ENCODE peak calls at places on chromosomes 16 and 17, in ten cellular contexts. One of them, this sample, is unnamed. For H3K9me3, the result is how much of the 10 kb centered on the place peaks cover.

GRCh38 chr16:10880609-10881452 is 3.8 kb downstream of the CIITA start:
- DNase-seq in CD4-positive, CD25-positive, alpha-beta regulatory T cell: no peak
- DNase-seq in pancreas: no peak
- DNase-seq in sigmoid colon: peak
- DNase-seq in thyroid gland: no peak
- DNase-seq in gastrocnemius medialis: no peak
- DNase-seq in OCI-LY7: no peak
- DNase-seq in MM.1S: peak
- DNase-seq in transverse colon: no peak
- DNase-seq in prostate gland: no peak
- DNase-seq in this sample: no peak

GRCh38 chr16:68695575-68695974 is 41.5 kb upstream of the CDH1 start:
- DNase-seq in sigmoid colon: no peak
- DNase-seq in MM.1S: no peak
- DNase-seq in CD4-positive, CD25-positive, alpha-beta regulatory T cell: no peak
- DNase-seq in OCI-LY7: no peak
- DNase-seq in gastrocnemius medialis: no peak
- DNase-seq in thyroid gland: no peak
- DNase-seq in transverse colon: no peak
- DNase-seq in pancreas: no peak
- DNase-seq in prostate gland: no peak
- DNase-seq in this sample: no peak

GRCh38 chr17:1067282-1067956 is 70.5 kb downstream of the TIMM22 start:
- DNase-seq in MM.1S: no peak
- DNase-seq in gastrocnemius medialis: no peak
- DNase-seq in thyroid gland: no peak
- DNase-seq in prostate gland: no peak
- DNase-seq in pancreas: no peak
- DNase-seq in transverse colon: no peak
- DNase-seq in sigmoid colon: no peak
- DNase-seq in OCI-LY7: no peak
- DNase-seq in CD4-positive, CD25-positive, alpha-beta regulatory T cell: no peak
- DNase-seq in this sample: no peak

GRCh38 chr17:74750327-74751069 is 2.1 kb downstream of the NHERF1 start:
- DNase-seq in transverse colon: peak
- DNase-seq in sigmoid colon: no peak
- DNase-seq in OCI-LY7: no peak
- DNase-seq in pancreas: peak
- DNase-seq in gastrocnemius medialis: no peak
- DNase-seq in CD4-positive, CD25-positive, alpha-beta regulatory T cell: no peak
- DNase-seq in prostate gland: no peak
- DNase-seq in MM.1S: no peak
- DNase-seq in thyroid gland: peak
- DNase-seq in this sample: no peak

GRCh38 chr17:6098050-6098449 is 27.9 kb downstream of the WSCD1 start:
- DNase-seq in CD4-positive, CD25-positive, alpha-beta regulatory T cell: no peak
- DNase-seq in gastrocnemius medialis: no peak
- DNase-seq in pancreas: no peak
- DNase-seq in thyroid gland: no peak
- DNase-seq in prostate gland: no peak
- DNase-seq in MM.1S: no peak
- DNase-seq in OCI-LY7: no peak
- DNase-seq in transverse colon: no peak
- DNase-seq in sigmoid colon: peak
- DNase-seq in this sample: no peak

GRCh38 chr16:4109250-4109736 is 6.9 kb downstream of the ADCY9 start:
- DNase-seq in thyroid gland: no peak
- DNase-seq in transverse colon: no peak
- DNase-seq in prostate gland: no peak
- DNase-seq in pancreas: no peak
- DNase-seq in CD4-positive, CD25-positive, alpha-beta regulatory T cell: no peak
- DNase-seq in MM.1S: no peak
- DNase-seq in OCI-LY7: no peak
- DNase-seq in gastrocnemius medialis: no peak
- DNase-seq in sigmoid colon: no peak
- DNase-seq in this sample: no peak

GRCh38 chr16:11581677-11582076 is 5.0 kb downstream of the LITAF start:
- DNase-seq in OCI-LY7: no peak
- DNase-seq in MM.1S: peak
- DNase-seq in sigmoid colon: no peak
- DNase-seq in CD4-positive, CD25-positive, alpha-beta regulatory T cell: no peak
- DNase-seq in prostate gland: no peak
- DNase-seq in thyroid gland: no peak
- DNase-seq in gastrocnemius medialis: no peak
- DNase-seq in transverse colon: no peak
- DNase-seq in pancreas: no peak
- DNase-seq in this sample: no peak

GRCh38 chr17:1532836-1533602 is 16.6 kb upstream of the INPP5K start:
- DNase-seq in sigmoid colon: no peak
- DNase-seq in prostate gland: no peak
- DNase-seq in MM.1S: no peak
- DNase-seq in thyroid gland: no peak
- DNase-seq in pancreas: no peak
- DNase-seq in OCI-LY7: peak
- DNase-seq in transverse colon: no peak
- DNase-seq in gastrocnemius medialis: no peak
- DNase-seq in CD4-positive, CD25-positive, alpha-beta regulatory T cell: peak
- DNase-seq in this sample: no peak

GRCh38 chr16:80718480-80719220 is 85.7 kb downstream of the CDYL2 start:
- DNase-seq in prostate gland: peak
- DNase-seq in MM.1S: no peak
- DNase-seq in sigmoid colon: no peak
- DNase-seq in pancreas: peak
- DNase-seq in thyroid gland: peak
- DNase-seq in OCI-LY7: no peak
- DNase-seq in CD4-positive, CD25-positive, alpha-beta regulatory T cell: no peak
- DNase-seq in gastrocnemius medialis: no peak
- DNase-seq in transverse colon: no peak
- DNase-seq in this sample: no peak

DNA sequence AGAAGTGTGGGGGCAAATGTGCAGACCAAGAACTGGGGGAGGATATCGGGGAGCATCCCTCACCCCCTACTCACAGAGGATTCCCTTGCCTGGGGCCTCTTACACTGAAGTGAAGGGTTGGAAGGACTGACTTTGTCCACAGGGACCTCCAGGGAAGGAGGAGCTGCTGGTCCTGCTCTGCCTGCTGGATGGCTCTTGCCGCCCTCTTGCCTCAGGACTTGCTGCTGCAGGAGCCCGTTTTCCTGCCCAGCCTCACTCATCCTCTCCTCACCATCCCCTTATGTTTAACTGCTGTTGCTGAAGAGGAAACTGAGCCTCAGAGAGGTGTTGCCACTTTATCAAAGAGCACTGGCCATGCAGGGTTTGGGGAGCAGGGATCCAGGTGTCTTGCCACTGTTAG is 3.7 kb upstream of the C17orf113 start:
- DNase-seq in gastrocnemius medialis: no peak
- DNase-seq in prostate gland: no peak
- DNase-seq in thyroid gland: no peak
- DNase-seq in MM.1S: no peak
- DNase-seq in transverse colon: no peak
- DNase-seq in pancreas: no peak
- DNase-seq in CD4-positive, CD25-positive, alpha-beta regulatory T cell: no peak
- DNase-seq in sigmoid colon: no peak
- DNase-seq in OCI-LY7: no peak
- DNase-seq in this sample: no peak
- H3K4me3 ChIP-seq in gastrocnemius medialis: no peak
- H3K4me3 ChIP-seq in prostate gland: no peak
- H3K4me3 ChIP-seq in thyroid gland: no peak
- H3K4me3 ChIP-seq in MM.1S: no peak
- H3K4me3 ChIP-seq in transverse colon: no peak
- H3K4me3 ChIP-seq in pancreas: no peak
- H3K4me3 ChIP-seq in CD4-positive, CD25-positive, alpha-beta regulatory T cell: no peak
- H3K4me3 ChIP-seq in sigmoid colon: no peak
- H3K4me3 ChIP-seq in OCI-LY7: no peak
- H3K4me3 ChIP-seq in this sample: no peak

GRCh38 chr17:50096758-50097157 is 1.6 kb downstream of the PDK2 start:
- DNase-seq in MM.1S: no peak
- DNase-seq in thyroid gland: no peak
- DNase-seq in prostate gland: no peak
- DNase-seq in OCI-LY7: no peak
- DNase-seq in CD4-positive, CD25-positive, alpha-beta regulatory T cell: no peak
- DNase-seq in gastrocnemius medialis: no peak
- DNase-seq in pancreas: no peak
- DNase-seq in sigmoid colon: no peak
- DNase-seq in transverse colon: no peak
- DNase-seq in this sample: no peak
- H3K27ac ChIP-seq in MM.1S: no peak
- H3K27ac ChIP-seq in thyroid gland: peak
- H3K27ac ChIP-seq in prostate gland: no peak
- H3K27ac ChIP-seq in OCI-LY7: no peak
- H3K27ac ChIP-seq in CD4-positive, CD25-positive, alpha-beta regulatory T cell: no peak
- H3K27ac ChIP-seq in gastrocnemius medialis: peak
- H3K27ac ChIP-seq in pancreas: peak
- H3K27ac ChIP-seq in sigmoid colon: peak
- H3K27ac ChIP-seq in transverse colon: peak
- H3K27ac ChIP-seq in this sample: peak

DNA sequence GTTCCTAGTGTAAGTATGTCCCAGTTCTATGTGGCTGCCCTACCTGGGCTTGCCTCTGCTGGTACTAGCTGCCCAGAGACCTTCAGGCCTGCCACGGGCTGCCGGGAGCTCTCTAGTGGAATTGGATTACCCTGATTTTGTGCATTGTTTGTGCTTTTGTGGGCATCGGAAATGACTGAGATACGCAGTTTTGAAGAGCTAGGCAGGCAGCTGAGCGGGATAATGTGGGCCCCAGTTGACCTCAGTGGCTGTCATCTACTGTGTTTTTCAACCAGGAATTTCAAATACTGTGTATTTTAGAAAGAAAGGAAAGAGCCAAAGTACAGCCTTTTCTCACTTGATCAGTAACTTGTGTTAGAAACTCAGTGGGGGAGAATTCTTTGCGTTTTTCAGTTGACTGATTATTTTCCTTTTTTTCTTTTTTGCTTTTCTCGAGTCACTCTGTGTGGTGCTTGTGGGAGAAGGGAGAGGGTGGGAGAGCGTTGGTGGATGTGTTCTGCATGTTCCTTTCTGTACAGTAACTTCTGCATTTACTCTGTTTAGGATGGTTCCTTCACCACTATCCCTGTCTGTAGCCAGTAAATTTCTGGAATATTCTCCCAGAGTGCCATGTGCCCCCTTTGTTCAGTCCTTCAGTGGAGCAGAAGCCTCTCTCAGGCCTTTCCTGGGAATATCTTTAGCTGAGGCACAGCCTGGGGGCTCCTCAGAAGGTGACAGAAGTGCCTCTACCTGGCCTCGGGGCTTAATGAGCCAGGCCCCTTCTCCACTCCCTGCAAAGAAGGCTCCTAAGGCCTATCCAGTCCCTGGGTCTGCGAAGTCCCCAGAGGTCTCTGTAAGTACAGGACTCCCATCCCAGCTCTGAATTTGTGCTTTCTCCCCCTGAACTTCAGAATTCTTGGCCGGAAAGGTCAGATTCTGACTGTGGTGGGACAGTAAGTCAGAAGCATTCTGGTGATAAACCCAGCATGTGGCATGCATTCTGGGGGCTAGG is 15.0 kb upstream of the SLC12A3 start:
- DNase-seq in sigmoid colon: no peak
- DNase-seq in MM.1S: no peak
- DNase-seq in thyroid gland: peak
- DNase-seq in CD4-positive, CD25-positive, alpha-beta regulatory T cell: no peak
- DNase-seq in OCI-LY7: no peak
- DNase-seq in transverse colon: no peak
- DNase-seq in gastrocnemius medialis: no peak
- DNase-seq in pancreas: no peak
- DNase-seq in prostate gland: no peak
- DNase-seq in this sample: no peak
- H3K9me3 ChIP-seq in sigmoid colon: under half
- H3K9me3 ChIP-seq in MM.1S: under half
- H3K9me3 ChIP-seq in thyroid gland: under half
- H3K9me3 ChIP-seq in CD4-positive, CD25-positive, alpha-beta regulatory T cell: under half
- H3K9me3 ChIP-seq in OCI-LY7: under half
- H3K9me3 ChIP-seq in transverse colon: under half
- H3K9me3 ChIP-seq in gastrocnemius medialis: under half
- H3K9me3 ChIP-seq in pancreas: under half
- H3K9me3 ChIP-seq in prostate gland: under half
- H3K9me3 ChIP-seq in this sample: under half

DNA sequence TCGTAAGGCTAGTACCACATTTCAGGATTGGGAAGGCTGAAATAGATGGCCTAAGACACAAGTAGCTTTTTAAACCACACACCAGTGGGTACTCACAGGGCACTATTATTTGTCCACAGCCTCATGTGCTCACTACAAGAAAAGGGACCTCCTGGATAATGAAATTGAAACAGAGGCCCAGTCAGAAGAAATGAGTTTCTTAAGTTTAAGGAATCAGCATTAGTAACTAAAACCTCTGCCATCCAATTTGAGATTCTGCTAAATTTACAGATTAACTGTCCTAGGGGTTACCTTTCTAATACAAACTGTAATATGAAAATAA is 3.0 kb downstream of the USP7 start:
- DNase-seq in prostate gland: no peak
- DNase-seq in OCI-LY7: no peak
- DNase-seq in thyroid gland: no peak
- DNase-seq in CD4-positive, CD25-positive, alpha-beta regulatory T cell: no peak
- DNase-seq in MM.1S: peak
- DNase-seq in gastrocnemius medialis: no peak
- DNase-seq in transverse colon: no peak
- DNase-seq in sigmoid colon: no peak
- DNase-seq in pancreas: no peak
- DNase-seq in this sample: no peak
- H3K4me3 ChIP-seq in prostate gland: no peak
- H3K4me3 ChIP-seq in OCI-LY7: peak
- H3K4me3 ChIP-seq in thyroid gland: no peak
- H3K4me3 ChIP-seq in CD4-positive, CD25-positive, alpha-beta regulatory T cell: peak
- H3K4me3 ChIP-seq in MM.1S: peak
- H3K4me3 ChIP-seq in gastrocnemius medialis: peak
- H3K4me3 ChIP-seq in transverse colon: peak
- H3K4me3 ChIP-seq in sigmoid colon: no peak
- H3K4me3 ChIP-seq in pancreas: no peak
- H3K4me3 ChIP-seq in this sample: peak